ENCODE peak calls at places on chromosomes 2 and 18, in four cellular contexts. M is mesendoderm, A is H9, T is H1. J is an unnamed sample.

GRCh38 chr2:157722580-157723234 is 94.0 kb upstream of the ACVR1C start:
- DNase-seq in M (no peak), T (no peak), A (no peak), J (peak; percentile 11)

GRCh38 chr18:57574866-57575265 is 11.6 kb downstream of the FECH start:
- DNase-seq in M (no peak), T (no peak), A (no peak), J (no peak)

GRCh38 chr2:134027980-134028379 is 225.9 kb upstream of the MGAT5 start:
- DNase-seq in M (peak; percentile 42), A (peak; percentile 43), T (no peak), J (no peak)

GRCh38 chr2:144468823-144469595 is 50.9 kb downstream of the ZEB2 start:
- DNase-seq in T (no peak), A (no peak), M (no peak), J (no peak)

GRCh38 chr18:7117390-7118355 is at the start of gene LAMA1:
- DNase-seq in T (peak; percentile 31), A (peak; percentile 84), M (peak; percentile 83), J (peak; percentile 10)

GRCh38 chr2:128774320-128775063 is 455.8 kb upstream of the HS6ST1 start:
- DNase-seq in A (no peak), M (no peak), T (no peak), J (no peak)

GRCh38 chr2:16773080-16773713 is 107.6 kb upstream of the CYRIA start:
- DNase-seq in M (peak; percentile 73), A (peak; percentile 53), T (no peak), J (peak; percentile 42)

GRCh38 chr18:46069524-46069923 is 2.5 kb downstream of the PSTPIP2 start:
- DNase-seq in T (no peak), A (no peak), M (no peak), J (peak; percentile 33)

GRCh38 chr2:181178823-181179412 is 198.5 kb downstream of the UBE2E3 start:
- DNase-seq in T (no peak), M (peak; percentile 58), A (peak; percentile 36), J (no peak)

GRCh38 chr18:63160172-63160995 is 159.2 kb downstream of the BCL2 start:
- DNase-seq in T (no peak), M (no peak), A (no peak), J (no peak)

GRCh38 chr2:1740714-1741584 is 3.4 kb downstream of the PXDN start:
- DNase-seq in M (no peak), T (no peak), A (no peak), J (no peak)

GRCh38 chr2:1743396-1744150 is 742 bp downstream of the PXDN start:
- DNase-seq in T (no peak), M (peak; percentile 71), A (peak; percentile 64), J (peak; percentile 56)

GRCh38 chr2:1741851-1742250 is 2.5 kb downstream of the PXDN start:
- DNase-seq in A (no peak), M (no peak), T (no peak), J (no peak)

GRCh38 chr2:1742680-1743395 is 1.5 kb downstream of the PXDN start:
- DNase-seq in T (no peak), A (peak; percentile 76), M (peak; percentile 91), J (peak; percentile 90)

DNA sequence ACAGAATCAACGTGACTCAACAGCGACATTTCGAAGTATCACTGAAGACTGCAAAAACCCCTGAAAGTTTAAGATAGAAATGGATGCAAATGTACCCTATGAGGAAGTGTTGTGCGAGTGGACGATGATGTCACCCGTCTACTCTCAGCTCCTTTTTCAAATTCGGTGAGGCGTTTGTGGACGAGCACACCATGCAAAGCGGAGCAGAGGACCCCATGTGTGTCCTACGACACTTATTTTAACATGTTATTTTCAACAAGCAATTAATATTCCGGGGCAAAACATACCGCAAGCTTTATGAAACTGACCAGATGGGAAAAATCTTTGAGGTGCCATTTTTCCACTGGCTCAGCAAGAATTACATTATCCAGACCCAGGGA is 2.0 kb downstream of the PXDN start:
- DNase-seq in A (no peak), M (no peak), T (no peak), J (peak; percentile 67)
- H4K5ac ChIP-seq in A (no peak overlapping the region), M (no peak overlapping the region), T (no peak overlapping the region), J (peak overlapping the region; percentile 11)

DNA sequence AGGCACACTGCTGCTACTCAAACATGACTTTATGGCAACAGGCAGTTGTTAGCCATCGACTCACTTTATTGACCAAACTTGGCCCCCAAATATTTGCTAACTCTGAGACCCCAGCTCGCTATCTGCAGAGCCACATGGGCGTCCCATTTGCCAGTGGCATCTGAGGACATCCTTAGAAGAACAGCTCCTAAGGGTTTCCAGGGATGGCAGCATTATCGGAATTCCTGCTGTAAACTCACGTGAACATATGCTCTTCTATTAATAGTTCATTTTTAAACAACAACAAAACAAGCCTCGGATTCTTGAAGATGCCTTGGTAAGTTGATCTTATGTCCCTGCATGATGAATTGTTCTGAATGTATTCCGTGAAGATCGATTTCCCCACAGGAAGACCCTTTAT is 181.0 kb downstream of the LDLRAD4 start:
- DNase-seq in A (no peak), T (no peak), M (no peak), J (no peak)
- H4K5ac ChIP-seq in A (no peak overlapping the region), T (no peak overlapping the region), M (no peak overlapping the region), J (no peak overlapping the region)

GRCh38 chr2:103520547-103520946 is 758.7 kb downstream of the TMEM182 start:
- DNase-seq in A (no peak), M (no peak), T (no peak), J (no peak)
- H4K5ac ChIP-seq in A (no peak overlapping the region), M (no peak overlapping the region), T (no peak overlapping the region), J (no peak overlapping the region)

GRCh38 chr2:30820381-30821055 is 13.3 kb upstream of the CAPN13 start:
- DNase-seq in T (no peak), A (no peak), M (no peak), J (no peak)
- H4K5ac ChIP-seq in T (no peak overlapping the region), A (no peak overlapping the region), M (no peak overlapping the region), J (no peak overlapping the region)

GRCh38 chr2:68195096-68195495 is 37.4 kb downstream of the PNO1 start:
- DNase-seq in M (no peak), A (no peak), T (no peak), J (no peak)

GRCh38 chr2:68196120-68196716 is 38.5 kb downstream of the PNO1 start:
- DNase-seq in A (no peak), T (no peak), M (no peak), J (peak; percentile 35)

GRCh38 chr2:68203587-68203986 is 45.9 kb downstream of the PNO1 start:
- DNase-seq in T (no peak), M (no peak), A (no peak), J (no peak)

DNA sequence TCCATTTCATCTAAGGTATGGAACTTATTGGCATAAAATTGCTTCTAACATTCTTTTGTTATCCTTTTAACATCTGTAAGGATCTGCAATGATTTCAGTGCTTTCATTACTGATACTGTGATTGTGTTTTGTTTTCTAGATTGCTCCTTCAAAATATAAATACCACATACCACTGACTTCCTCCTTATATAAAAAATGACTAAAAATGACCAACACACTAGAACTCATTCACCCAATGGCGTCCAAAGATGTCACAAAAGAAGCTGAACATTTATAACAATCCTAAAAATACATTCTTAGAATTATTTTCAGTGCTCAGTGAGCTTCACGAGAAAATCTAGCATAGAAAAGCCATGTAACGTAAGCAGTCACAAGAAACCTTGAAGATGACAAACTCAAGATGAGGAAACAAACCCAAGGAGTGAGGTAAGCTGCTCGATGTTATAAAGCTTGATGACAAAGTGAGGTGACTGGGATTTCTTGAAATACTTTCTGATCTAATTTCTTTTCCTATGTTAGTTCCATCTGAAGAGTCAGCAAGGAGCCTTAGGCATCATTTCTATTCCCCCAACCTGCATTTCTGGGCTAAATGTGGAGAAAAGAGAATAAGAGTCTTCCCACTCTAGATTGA is 42.6 kb downstream of the PNO1 start:
- DNase-seq in T (no peak), M (no peak), A (no peak), J (no peak)
- H4K5ac ChIP-seq in T (no peak overlapping the region), M (no peak overlapping the region), A (no peak overlapping the region), J (no peak overlapping the region)

DNA sequence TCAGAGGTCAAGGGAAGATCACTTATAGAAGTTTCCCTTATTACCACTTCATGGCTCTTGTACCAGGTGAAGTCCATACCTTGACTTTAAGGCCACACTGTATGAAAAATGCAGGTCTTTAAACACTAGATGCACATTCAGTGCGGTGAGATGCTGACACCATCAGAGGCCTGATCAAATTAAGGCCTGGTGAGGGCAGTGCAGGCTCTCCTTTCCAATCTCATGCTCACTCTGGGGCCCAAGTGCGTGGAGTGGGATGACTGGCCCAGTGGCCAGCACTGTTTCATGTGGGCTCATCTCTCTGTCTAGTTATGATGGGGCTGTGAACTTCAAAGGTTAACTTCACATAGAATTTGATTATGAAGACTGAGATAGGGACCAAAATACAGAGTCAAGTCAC is 281.1 kb downstream of the SLC4A3 start:
- DNase-seq in A (no peak), M (peak; percentile 41), T (no peak), J (no peak)
- H4K5ac ChIP-seq in A (no peak overlapping the region), M (no peak overlapping the region), T (no peak overlapping the region), J (no peak overlapping the region)

J was measured in IMR-90.